ENCODE peak calls at places on chromosomes 16 and 17, in five cellular contexts. One of them, this sample, is unnamed.

GRCh38 chr16:81629032-81629802 is 149.9 kb upstream of the PLCG2 start:
- DNase-seq in esophagus squamous epithelium: no peak
- DNase-seq in tibial nerve: no peak
- DNase-seq in sigmoid colon: no peak
- DNase-seq in upper lobe of left lung: no peak
- DNase-seq in this sample: no peak

GRCh38 chr17:47934856-47935255 is 6.5 kb upstream of the PNPO start:
- DNase-seq in sigmoid colon: no peak
- DNase-seq in tibial nerve: no peak
- DNase-seq in upper lobe of left lung: no peak
- DNase-seq in esophagus squamous epithelium: no peak
- DNase-seq in this sample: no peak

GRCh38 chr16:87853411-87854052 is 15.8 kb downstream of the SLC7A5 start:
- DNase-seq in esophagus squamous epithelium: peak; percentile 66
- DNase-seq in sigmoid colon: peak; percentile 98
- DNase-seq in tibial nerve: peak; percentile 95
- DNase-seq in upper lobe of left lung: peak; percentile 95
- DNase-seq in this sample: peak; percentile 98

GRCh38 chr17:80789356-80789902 is 202.2 kb upstream of the CHMP6 start:
- DNase-seq in esophagus squamous epithelium: no peak
- DNase-seq in tibial nerve: peak; percentile 60
- DNase-seq in sigmoid colon: peak; percentile 80
- DNase-seq in upper lobe of left lung: no peak
- DNase-seq in this sample: no peak

GRCh38 chr17:64388961-64389565 is 1.6 kb downstream of the PECAM1 start:
- DNase-seq in sigmoid colon: no peak
- DNase-seq in upper lobe of left lung: no peak
- DNase-seq in esophagus squamous epithelium: no peak
- DNase-seq in tibial nerve: no peak
- DNase-seq in this sample: no peak

GRCh38 chr17:28741358-28742349 is 2.2 kb upstream of the TRAF4 start:
- DNase-seq in upper lobe of left lung: no peak
- DNase-seq in sigmoid colon: no peak
- DNase-seq in esophagus squamous epithelium: no peak
- DNase-seq in tibial nerve: no peak
- DNase-seq in this sample: no peak

GRCh38 chr16:69286941-69287713 is 24.0 kb upstream of the VPS4A start:
- DNase-seq in tibial nerve: peak; percentile 87
- DNase-seq in sigmoid colon: peak; percentile 81
- DNase-seq in upper lobe of left lung: no peak
- DNase-seq in esophagus squamous epithelium: no peak
- DNase-seq in this sample: no peak

GRCh38 chr17:17944253-17944652 is 27.9 kb downstream of the TOM1L2 start:
- DNase-seq in sigmoid colon: no peak
- DNase-seq in esophagus squamous epithelium: no peak
- DNase-seq in upper lobe of left lung: no peak
- DNase-seq in tibial nerve: no peak
- DNase-seq in this sample: no peak

GRCh38 chr17:42675348-42675983 is 1.3 kb downstream of the PLEKHH3 start:
- DNase-seq in upper lobe of left lung: peak; percentile 88
- DNase-seq in tibial nerve: no peak
- DNase-seq in sigmoid colon: no peak
- DNase-seq in esophagus squamous epithelium: no peak
- DNase-seq in this sample: no peak

GRCh38 chr17:73013816-73014663 is 78.4 kb downstream of the SLC39A11 start:
- DNase-seq in sigmoid colon: no peak
- DNase-seq in esophagus squamous epithelium: no peak
- DNase-seq in upper lobe of left lung: no peak
- DNase-seq in tibial nerve: no peak
- DNase-seq in this sample: no peak

GRCh38 chr16:8751481-8752311 is 45.7 kb downstream of the TMEM186 start:
- DNase-seq in esophagus squamous epithelium: no peak
- DNase-seq in tibial nerve: no peak
- DNase-seq in sigmoid colon: peak; percentile 24
- DNase-seq in upper lobe of left lung: no peak
- DNase-seq in this sample: no peak

GRCh38 chr17:64032081-64032480 is 11.6 kb upstream of the ICAM2 start:
- DNase-seq in tibial nerve: no peak
- DNase-seq in upper lobe of left lung: no peak
- DNase-seq in sigmoid colon: peak; percentile 26
- DNase-seq in esophagus squamous epithelium: no peak
- DNase-seq in this sample: no peak

DNA sequence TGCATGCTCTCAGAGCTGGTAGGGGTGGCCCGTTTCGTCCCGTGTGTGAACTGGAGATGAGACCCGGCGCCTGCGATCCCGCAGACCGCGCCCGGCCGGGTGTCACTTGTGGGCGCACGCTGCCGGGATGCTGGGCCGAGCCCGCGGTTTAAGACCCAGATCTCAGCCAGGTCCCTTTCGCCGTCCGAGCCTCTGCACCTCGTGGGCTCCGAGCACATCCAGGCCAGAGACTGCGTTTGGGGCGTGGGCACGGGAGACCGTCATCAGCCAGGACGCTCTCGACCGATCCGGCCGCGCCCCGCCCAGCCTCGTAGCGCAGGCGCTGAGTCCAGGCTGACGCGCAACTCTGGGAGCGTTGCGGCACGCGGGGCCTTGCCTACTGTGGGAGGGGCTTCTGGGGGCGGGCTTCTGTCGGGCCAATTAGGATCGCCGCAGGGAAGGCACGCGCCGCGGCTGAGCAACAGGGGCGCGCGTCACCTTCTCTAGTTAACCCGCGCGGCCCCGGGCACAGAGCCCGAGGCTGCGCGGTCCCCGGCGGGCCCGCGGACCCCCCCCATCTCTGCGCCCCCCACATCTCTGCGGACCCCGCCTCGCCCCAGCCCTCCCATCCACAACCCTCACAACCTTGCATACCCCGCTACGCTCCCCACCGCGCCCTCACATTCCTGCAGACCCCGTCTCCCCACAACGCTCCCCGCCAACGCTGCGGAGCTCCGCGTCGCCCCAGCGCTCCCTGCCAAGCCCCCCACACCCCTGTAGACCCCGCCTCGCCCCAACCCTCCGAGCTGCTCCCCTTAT is 687 bp upstream of the CEMP1 start:
- DNase-seq in sigmoid colon: peak; percentile 100
- DNase-seq in esophagus squamous epithelium: peak; percentile 94
- DNase-seq in tibial nerve: peak; percentile 96
- DNase-seq in upper lobe of left lung: peak; percentile 99
- DNase-seq in this sample: peak; percentile 99
- TF ChIP-seq POLR2A in sigmoid colon: peak; percentile 63
- TF ChIP-seq POLR2A in esophagus squamous epithelium: peak; percentile 82
- TF ChIP-seq POLR2A in tibial nerve: peak; percentile 95
- TF ChIP-seq POLR2A in upper lobe of left lung: no peak
- TF ChIP-seq POLR2A in this sample: no peak

GRCh38 chr17:75338335-75338734 is 49.1 kb upstream of the SLC25A19 start:
- DNase-seq in tibial nerve: no peak
- DNase-seq in sigmoid colon: peak; percentile 18
- DNase-seq in esophagus squamous epithelium: no peak
- DNase-seq in upper lobe of left lung: no peak
- DNase-seq in this sample: no peak
- TF ChIP-seq POLR2A in tibial nerve: no peak
- TF ChIP-seq POLR2A in sigmoid colon: no peak
- TF ChIP-seq POLR2A in esophagus squamous epithelium: no peak
- TF ChIP-seq POLR2A in upper lobe of left lung: no peak
- TF ChIP-seq POLR2A in this sample: no peak

GRCh38 chr17:21376835-21377690 is 906 bp downstream of the KCNJ12 start:
- DNase-seq in esophagus squamous epithelium: no peak
- DNase-seq in upper lobe of left lung: peak; percentile 89
- DNase-seq in tibial nerve: no peak
- DNase-seq in sigmoid colon: no peak
- DNase-seq in this sample: no peak
- TF ChIP-seq POLR2A in esophagus squamous epithelium: no peak
- TF ChIP-seq POLR2A in upper lobe of left lung: no peak
- TF ChIP-seq POLR2A in tibial nerve: no peak
- TF ChIP-seq POLR2A in sigmoid colon: no peak
- TF ChIP-seq POLR2A in this sample: no peak

DNA sequence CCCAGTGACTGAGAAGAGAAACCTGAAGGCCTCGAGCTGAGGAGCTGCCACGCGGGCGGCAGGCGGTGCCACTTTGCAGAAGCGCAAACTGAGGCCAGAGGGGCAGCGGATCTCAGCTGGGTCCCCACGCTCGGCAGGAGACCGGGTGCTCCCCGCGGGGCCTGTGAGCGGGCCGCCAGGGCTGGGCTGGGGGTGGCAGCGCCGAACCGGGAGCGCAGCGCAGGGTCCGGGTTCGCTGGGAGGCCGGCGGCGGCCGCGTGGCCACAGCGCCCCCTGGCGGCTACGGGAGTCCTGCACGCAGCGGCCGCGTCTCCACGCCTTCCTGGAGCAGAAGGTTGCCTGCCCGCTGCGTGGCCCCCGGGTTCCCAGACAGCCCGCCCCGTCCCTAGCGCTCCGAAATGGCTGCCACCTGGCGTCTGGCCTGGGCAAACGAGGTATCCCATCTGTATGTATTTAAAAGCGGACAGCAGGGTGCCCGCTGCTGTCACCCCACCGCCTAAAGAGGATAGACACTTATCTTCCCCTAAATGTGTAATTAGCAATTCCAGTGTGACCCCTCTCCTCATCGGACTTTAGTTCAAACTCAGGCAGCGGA is 96.1 kb upstream of the CDH5 start:
- DNase-seq in tibial nerve: peak; percentile 53
- DNase-seq in sigmoid colon: peak; percentile 78
- DNase-seq in upper lobe of left lung: peak; percentile 96
- DNase-seq in esophagus squamous epithelium: no peak
- DNase-seq in this sample: no peak
- TF ChIP-seq POLR2A in tibial nerve: no peak
- TF ChIP-seq POLR2A in sigmoid colon: no peak
- TF ChIP-seq POLR2A in upper lobe of left lung: no peak
- TF ChIP-seq POLR2A in esophagus squamous epithelium: no peak
- TF ChIP-seq POLR2A in this sample: no peak

DNA sequence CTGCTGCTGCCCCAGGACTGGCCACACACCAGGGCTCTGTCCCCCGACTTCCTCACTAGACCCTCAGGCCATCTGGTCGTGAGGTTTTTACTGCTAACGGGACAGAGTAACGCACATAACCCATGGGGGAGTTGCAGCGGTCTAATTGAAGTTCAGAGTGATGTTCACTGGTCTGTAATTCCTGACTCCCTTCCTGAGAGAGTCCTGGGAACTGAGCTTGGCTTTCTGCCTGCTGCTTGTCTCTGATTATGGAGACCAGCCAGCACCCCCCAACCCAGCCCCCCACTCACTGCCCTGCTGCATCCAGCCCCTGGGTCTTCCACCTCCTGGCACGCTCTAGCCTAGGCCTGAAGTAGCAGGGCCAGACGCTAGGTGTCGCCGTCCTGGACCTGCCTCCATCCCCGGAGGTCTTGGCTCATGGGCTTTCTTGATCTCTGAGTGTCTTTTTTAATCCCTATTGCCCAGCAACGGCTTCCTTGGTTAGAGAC is 192.9 kb downstream of the CCDC182 start:
- DNase-seq in sigmoid colon: no peak
- DNase-seq in esophagus squamous epithelium: no peak
- DNase-seq in upper lobe of left lung: no peak
- DNase-seq in tibial nerve: no peak
- DNase-seq in this sample: no peak
- TF ChIP-seq POLR2A in sigmoid colon: no peak
- TF ChIP-seq POLR2A in esophagus squamous epithelium: no peak
- TF ChIP-seq POLR2A in upper lobe of left lung: no peak
- TF ChIP-seq POLR2A in tibial nerve: no peak
- TF ChIP-seq POLR2A in this sample: no peak

GRCh38 chr16:47160422-47160821 is 16.7 kb upstream of the NETO2 start:
- DNase-seq in sigmoid colon: no peak
- DNase-seq in esophagus squamous epithelium: no peak
- DNase-seq in tibial nerve: no peak
- DNase-seq in upper lobe of left lung: no peak
- DNase-seq in this sample: no peak

GRCh38 chr16:47158991-47159390 is 15.2 kb upstream of the NETO2 start:
- DNase-seq in upper lobe of left lung: no peak
- DNase-seq in tibial nerve: no peak
- DNase-seq in sigmoid colon: no peak
- DNase-seq in esophagus squamous epithelium: no peak
- DNase-seq in this sample: no peak

DNA sequence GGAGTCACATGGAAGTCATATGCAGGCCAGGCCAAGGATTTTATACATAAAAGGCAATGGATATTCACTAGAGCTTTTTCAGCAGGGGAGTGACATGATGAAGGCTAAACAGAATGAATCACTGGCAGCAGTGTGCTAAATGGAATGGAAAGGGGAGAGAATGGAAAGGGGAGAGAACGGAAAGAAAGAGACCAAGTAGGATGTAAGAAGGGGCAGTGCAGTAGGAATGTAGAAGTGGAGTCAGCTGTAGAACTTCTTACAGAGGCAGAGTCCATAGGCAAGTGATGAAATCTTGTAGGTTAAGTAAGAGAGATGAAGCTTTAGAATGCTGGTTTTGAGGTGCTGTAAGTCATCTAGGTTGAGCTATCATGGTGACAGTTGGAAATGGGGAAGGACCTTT is 13.1 kb upstream of the NETO2 start:
- DNase-seq in upper lobe of left lung: no peak
- DNase-seq in esophagus squamous epithelium: no peak
- DNase-seq in tibial nerve: no peak
- DNase-seq in sigmoid colon: no peak
- DNase-seq in this sample: no peak
- TF ChIP-seq POLR2A in upper lobe of left lung: no peak
- TF ChIP-seq POLR2A in esophagus squamous epithelium: no peak
- TF ChIP-seq POLR2A in tibial nerve: no peak
- TF ChIP-seq POLR2A in sigmoid colon: no peak
- TF ChIP-seq POLR2A in this sample: no peak

DNA sequence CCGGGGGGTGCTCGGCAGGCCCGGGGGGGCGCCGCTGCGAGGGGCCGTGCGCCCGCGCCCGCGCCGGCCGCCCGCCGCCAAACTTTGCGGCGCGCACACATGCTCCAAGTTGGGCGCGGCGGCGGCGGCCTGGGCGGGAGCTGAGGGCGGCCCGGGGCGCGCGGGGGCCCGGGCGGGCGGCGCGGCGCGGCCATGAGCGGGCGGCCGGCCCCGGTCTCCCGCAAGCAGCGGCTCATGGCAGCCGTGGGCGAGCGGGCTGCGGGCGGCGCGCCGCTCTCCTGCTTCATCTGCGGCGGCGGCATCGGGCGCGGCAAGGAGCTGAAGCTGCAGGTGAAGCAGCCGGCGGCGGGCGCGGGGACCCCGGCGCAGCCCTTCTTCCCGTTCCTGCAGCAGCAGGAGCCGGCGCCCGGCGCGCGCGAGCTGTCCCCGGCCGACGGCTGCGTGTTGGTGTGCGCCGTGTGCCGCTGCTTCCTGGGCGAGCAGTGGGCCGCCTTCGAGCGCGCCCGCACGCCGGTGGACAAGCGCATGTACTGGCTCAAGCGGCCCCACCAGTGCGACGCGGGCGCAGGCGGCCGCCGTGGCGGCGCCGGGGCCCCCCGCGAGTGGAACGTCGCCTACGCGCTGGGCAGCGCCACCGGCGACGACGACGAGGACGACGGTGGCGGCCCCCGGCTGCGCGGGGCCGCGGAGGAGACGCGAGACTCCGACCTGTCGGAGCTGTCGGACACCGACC is 57.2 kb upstream of the CIBAR2 start:
- DNase-seq in tibial nerve: no peak
- DNase-seq in sigmoid colon: no peak
- DNase-seq in upper lobe of left lung: peak; percentile 88
- DNase-seq in esophagus squamous epithelium: no peak
- DNase-seq in this sample: no peak
- TF ChIP-seq POLR2A in tibial nerve: no peak
- TF ChIP-seq POLR2A in sigmoid colon: no peak
- TF ChIP-seq POLR2A in upper lobe of left lung: no peak
- TF ChIP-seq POLR2A in esophagus squamous epithelium: no peak
- TF ChIP-seq POLR2A in this sample: no peak